ENCODE peak calls at places on chromosomes 12 and 14, in nine cellular contexts. One of them, this sample, is unnamed.
A peak's percentile ranks its signal among the peaks of the same experiment; 100 is the strongest.

GRCh38 chr14:65222434-65222833 is 120.1 kb upstream of the MAX start:
- DNase-seq in RWPE2: no peak
- DNase-seq in foreskin fibroblast: peak; percentile 81
- DNase-seq in stimulated activated CD8-positive, alpha-beta memory T cell treated with anti-CD3 and anti-CD28 coated beads, Interleukin-2, amount 100 ng/mL, for 1 hour: peak; percentile 12
- DNase-seq in NCI-H2171: no peak
- DNase-seq in AG20443: peak; percentile 76
- DNase-seq in cardiac fibroblast: peak; percentile 85
- DNase-seq in astrocyte of the spinal cord: peak; percentile 68
- DNase-seq in naive B cell: peak; percentile 39
- DNase-seq in this sample: peak; percentile 32

GRCh38 chr14:100827751-100828447 is 2.0 kb downstream of the MEG3 start:
- DNase-seq in stimulated activated CD8-positive, alpha-beta memory T cell treated with anti-CD3 and anti-CD28 coated beads, Interleukin-2, amount 100 ng/mL, for 1 hour: no peak
- DNase-seq in NCI-H2171: no peak
- DNase-seq in cardiac fibroblast: peak; percentile 80
- DNase-seq in astrocyte of the spinal cord: peak; percentile 76
- DNase-seq in RWPE2: no peak
- DNase-seq in AG20443: peak; percentile 75
- DNase-seq in naive B cell: no peak
- DNase-seq in foreskin fibroblast: peak; percentile 83
- DNase-seq in this sample: no peak

GRCh38 chr14:62209287-62209899 is 447.2 kb downstream of the SNAPC1 start:
- DNase-seq in stimulated activated CD8-positive, alpha-beta memory T cell treated with anti-CD3 and anti-CD28 coated beads, Interleukin-2, amount 100 ng/mL, for 1 hour: no peak
- DNase-seq in cardiac fibroblast: peak; percentile 89
- DNase-seq in NCI-H2171: no peak
- DNase-seq in AG20443: peak; percentile 30
- DNase-seq in foreskin fibroblast: peak; percentile 84
- DNase-seq in astrocyte of the spinal cord: peak; percentile 79
- DNase-seq in RWPE2: no peak
- DNase-seq in naive B cell: no peak
- DNase-seq in this sample: no peak

GRCh38 chr12:31832740-31833540 is 104.1 kb upstream of the AMN1 start:
- DNase-seq in naive B cell: peak; percentile 79
- DNase-seq in cardiac fibroblast: no peak
- DNase-seq in NCI-H2171: no peak
- DNase-seq in RWPE2: no peak
- DNase-seq in astrocyte of the spinal cord: no peak
- DNase-seq in stimulated activated CD8-positive, alpha-beta memory T cell treated with anti-CD3 and anti-CD28 coated beads, Interleukin-2, amount 100 ng/mL, for 1 hour: no peak
- DNase-seq in AG20443: no peak
- DNase-seq in foreskin fibroblast: no peak
- DNase-seq in this sample: no peak

GRCh38 chr12:87678453-87678852 is 350.7 kb downstream of the C12orf50 start:
- DNase-seq in stimulated activated CD8-positive, alpha-beta memory T cell treated with anti-CD3 and anti-CD28 coated beads, Interleukin-2, amount 100 ng/mL, for 1 hour: no peak
- DNase-seq in RWPE2: no peak
- DNase-seq in naive B cell: no peak
- DNase-seq in NCI-H2171: no peak
- DNase-seq in foreskin fibroblast: peak; percentile 19
- DNase-seq in AG20443: no peak
- DNase-seq in cardiac fibroblast: peak; percentile 83
- DNase-seq in astrocyte of the spinal cord: no peak
- DNase-seq in this sample: no peak

GRCh38 chr14:100408350-100409015 is 85.3 kb downstream of the SLC25A47 start:
- DNase-seq in astrocyte of the spinal cord: peak; percentile 91
- DNase-seq in stimulated activated CD8-positive, alpha-beta memory T cell treated with anti-CD3 and anti-CD28 coated beads, Interleukin-2, amount 100 ng/mL, for 1 hour: no peak
- DNase-seq in RWPE2: peak; percentile 58
- DNase-seq in cardiac fibroblast: peak; percentile 54
- DNase-seq in naive B cell: no peak
- DNase-seq in NCI-H2171: no peak
- DNase-seq in AG20443: no peak
- DNase-seq in foreskin fibroblast: no peak
- DNase-seq in this sample: no peak

GRCh38 chr12:50822082-50822481 is 20.6 kb upstream of the TMPRSS12 start:
- DNase-seq in cardiac fibroblast: no peak
- DNase-seq in NCI-H2171: no peak
- DNase-seq in stimulated activated CD8-positive, alpha-beta memory T cell treated with anti-CD3 and anti-CD28 coated beads, Interleukin-2, amount 100 ng/mL, for 1 hour: no peak
- DNase-seq in AG20443: no peak
- DNase-seq in astrocyte of the spinal cord: no peak
- DNase-seq in foreskin fibroblast: no peak
- DNase-seq in naive B cell: no peak
- DNase-seq in RWPE2: no peak
- DNase-seq in this sample: no peak

GRCh38 chr14:50999726-51000125 is 55.4 kb upstream of the PYGL start:
- DNase-seq in stimulated activated CD8-positive, alpha-beta memory T cell treated with anti-CD3 and anti-CD28 coated beads, Interleukin-2, amount 100 ng/mL, for 1 hour: no peak
- DNase-seq in astrocyte of the spinal cord: no peak
- DNase-seq in naive B cell: no peak
- DNase-seq in AG20443: no peak
- DNase-seq in foreskin fibroblast: no peak
- DNase-seq in NCI-H2171: no peak
- DNase-seq in cardiac fibroblast: no peak
- DNase-seq in RWPE2: no peak
- DNase-seq in this sample: no peak

GRCh38 chr12:5923043-5923605 is 21.9 kb downstream of the ANO2 start:
- DNase-seq in RWPE2: no peak
- DNase-seq in NCI-H2171: no peak
- DNase-seq in stimulated activated CD8-positive, alpha-beta memory T cell treated with anti-CD3 and anti-CD28 coated beads, Interleukin-2, amount 100 ng/mL, for 1 hour: no peak
- DNase-seq in naive B cell: no peak
- DNase-seq in astrocyte of the spinal cord: no peak
- DNase-seq in foreskin fibroblast: no peak
- DNase-seq in cardiac fibroblast: no peak
- DNase-seq in AG20443: no peak
- DNase-seq in this sample: no peak

GRCh38 chr12:79844693-79845092 is 90.2 kb downstream of the PPP1R12A start:
- DNase-seq in astrocyte of the spinal cord: peak; percentile 71
- DNase-seq in naive B cell: no peak
- DNase-seq in RWPE2: no peak
- DNase-seq in cardiac fibroblast: peak; percentile 71
- DNase-seq in NCI-H2171: no peak
- DNase-seq in foreskin fibroblast: peak; percentile 79
- DNase-seq in stimulated activated CD8-positive, alpha-beta memory T cell treated with anti-CD3 and anti-CD28 coated beads, Interleukin-2, amount 100 ng/mL, for 1 hour: no peak
- DNase-seq in AG20443: peak; percentile 33
- DNase-seq in this sample: no peak

This sample was measured in NCI-H510A.